ENCODE peak calls at places on chromosomes 6 and 20, in five cellular contexts. V is HepG2, A is SK-N-SH, W is GM12878, P is K562. D is an unnamed sample.

GRCh38 chr20:60055740-60056139 is 97.5 kb downstream of the CDH26 start:
- DNase-seq in V (no peak), A (no peak), W (peak), P (no peak), D (no peak)

GRCh38 chr6:43579171-43579570 is 3.2 kb downstream of the POLH start:
- DNase-seq in V (peak), A (no peak), W (no peak), P (no peak), D (no peak)

GRCh38 chr6:12528581-12529363 is 187.8 kb upstream of the PHACTR1 start:
- DNase-seq in V (no peak), A (peak), W (no peak), P (no peak), D (peak)

GRCh38 chr6:5125152-5126006 is 40.2 kb downstream of the PPP1R3G start:
- DNase-seq in V (peak), A (no peak), W (no peak), P (peak), D (no peak)

GRCh38 chr20:29741894-29742698 is 1515.4 kb upstream of the DEFB115 start:
- DNase-seq in V (no peak), A (peak), W (no peak), P (no peak), D (no peak)

GRCh38 chr6:86793649-86794048 is 143.7 kb upstream of the HTR1E start:
- DNase-seq in V (no peak), A (no peak), W (no peak), P (no peak), D (no peak)

GRCh38 chr20:8721098-8721497 is 347.8 kb upstream of the PLCB4 start:
- DNase-seq in V (peak), A (peak), W (peak), P (no peak), D (peak)

GRCh38 chr20:41630846-41631245 is 12.7 kb upstream of the CHD6 start:
- DNase-seq in V (no peak), A (no peak), W (no peak), P (no peak), D (no peak)

GRCh38 chr6:117409420-117409819 is 16.3 kb downstream of the ROS1 start:
- DNase-seq in V (no peak), A (no peak), W (no peak), P (no peak), D (no peak)

GRCh38 chr6:25056130-25056529 is 120.4 kb upstream of the RIPOR2 start:
- DNase-seq in V (no peak), A (no peak), W (no peak), P (no peak), D (no peak)

GRCh38 chr6:168053957-168054471 is 25.0 kb downstream of the FRMD1 start:
- DNase-seq in V (no peak), A (no peak), W (no peak), P (no peak), D (no peak)

GRCh38 chr6:38058022-38058421 is 238.5 kb downstream of the ZFAND3 start:
- DNase-seq in V (peak), A (no peak), W (peak), P (no peak), D (no peak)

GRCh38 chr6:137181876-137182653 is 8.6 kb upstream of the IL22RA2 start:
- DNase-seq in V (no peak), A (no peak), W (no peak), P (no peak), D (no peak)
- TF ChIP-seq FOXM1 in V (no peak), A (no peak), W (no peak), P (no peak), D (no peak)

GRCh38 chr6:82385102-82385501 is 21.5 kb downstream of the TPBG start:
- DNase-seq in V (no peak), A (no peak), W (no peak), P (no peak), D (no peak)

GRCh38 chr6:82380566-82381185 is 17.1 kb downstream of the TPBG start:
- DNase-seq in V (no peak), A (no peak), W (no peak), P (no peak), D (no peak)

GRCh38 chr6:82385546-82385945 is 21.9 kb downstream of the TPBG start:
- DNase-seq in V (no peak), A (no peak), W (no peak), P (no peak), D (no peak)

GRCh38 chr6:82381278-82381677 is 17.7 kb downstream of the TPBG start:
- DNase-seq in V (no peak), A (no peak), W (peak), P (no peak), D (no peak)

GRCh38 chr6:82385961-82386360 is 22.3 kb downstream of the TPBG start:
- DNase-seq in V (no peak), A (no peak), W (no peak), P (no peak), D (no peak)
- TF ChIP-seq FOXM1 in V (no peak), A (no peak), W (no peak), P (no peak), D (no peak)

GRCh38 chr6:156189714-156190113 is 587.5 kb upstream of the ARID1B start:
- DNase-seq in V (no peak), A (no peak), W (no peak), P (no peak), D (no peak)

GRCh38 chr6:156189195-156189594 is 588.0 kb upstream of the ARID1B start:
- DNase-seq in V (no peak), A (no peak), W (no peak), P (no peak), D (no peak)

GRCh38 chr6:156193381-156193780 is 583.8 kb upstream of the ARID1B start:
- DNase-seq in V (no peak), A (no peak), W (no peak), P (no peak), D (no peak)

GRCh38 chr6:156191895-156192294 is 585.3 kb upstream of the ARID1B start:
- DNase-seq in V (no peak), A (no peak), W (no peak), P (no peak), D (no peak)

GRCh38 chr6:156190270-156190669 is 586.9 kb upstream of the ARID1B start:
- DNase-seq in V (no peak), A (no peak), W (no peak), P (no peak), D (no peak)
- TF ChIP-seq FOXM1 in V (no peak), A (no peak), W (no peak), P (no peak), D (no peak)

DNA sequence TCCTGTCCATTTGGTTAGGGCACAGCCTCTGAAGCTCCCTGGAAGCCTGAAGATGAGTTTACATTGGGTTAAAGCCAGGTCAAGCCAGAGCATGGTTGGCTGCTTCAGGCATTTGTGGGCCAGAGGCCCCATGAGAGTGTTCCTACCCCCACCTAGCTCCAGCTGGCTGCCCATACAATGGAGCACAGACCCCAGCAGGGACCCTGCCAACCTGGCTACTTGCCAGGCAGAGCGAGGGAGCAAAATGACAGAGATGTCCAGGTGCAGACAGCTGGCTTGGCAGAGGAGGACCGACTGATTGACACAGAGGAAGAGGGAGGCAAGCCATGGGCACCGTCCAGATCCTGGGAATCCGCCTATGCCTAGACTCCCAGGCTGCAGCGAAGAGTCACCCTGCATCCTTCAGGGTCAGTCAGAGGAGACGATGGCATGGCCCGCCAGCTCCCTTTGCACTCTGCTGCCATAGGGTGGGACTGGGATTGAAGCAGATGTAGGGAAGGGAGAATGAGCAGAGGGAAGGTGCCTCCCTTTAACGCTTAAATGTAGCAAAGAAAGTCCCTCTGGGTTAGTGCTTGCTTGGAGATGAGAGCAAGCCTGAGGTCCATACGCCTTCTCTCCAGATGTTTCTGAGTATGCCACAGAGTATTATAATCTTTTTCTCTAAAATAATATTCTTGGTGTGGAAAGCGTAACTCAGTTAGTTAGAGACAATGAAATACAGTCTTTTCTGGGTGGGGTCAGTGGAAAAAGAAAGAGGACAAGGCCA is 77.6 kb upstream of the FYN start:
- DNase-seq in V (no peak), A (peak), W (no peak), P (no peak), D (no peak)
- TF ChIP-seq FOXM1 in V (no peak), A (no peak), W (no peak), P (no peak), D (no peak)

D was measured in HEK293T.